ENCODE peak calls at places on chromosome 10, in five cellular contexts. W is chondrocyte, T is HFFc6, R is suprapubic skin, V is progenitor cell of endocrine pancreas. Y is an unnamed sample.
A peak's percentile ranks its signal among the peaks of the same experiment; 100 is the strongest.

GRCh38 chr10:11145498-11145855 is 127.8 kb downstream of the CELF2 start:
- DNase-seq in W (no peak), T (no peak), R (no peak), V (no peak), Y (no peak)

GRCh38 chr10:113232928-113233511 is 283.0 kb downstream of the TCF7L2 start:
- DNase-seq in W (no peak), T (no peak), R (no peak), V (no peak), Y (no peak)

GRCh38 chr10:71232089-71232998 is 20.0 kb downstream of the UNC5B start:
- DNase-seq in W (no peak), T (no peak), R (peak; percentile 73), V (no peak), Y (peak; percentile 79)

GRCh38 chr10:48406204-48406603 is 99.7 kb downstream of the MAPK8 start:
- DNase-seq in W (no peak), T (peak; percentile 55), R (no peak), V (no peak), Y (peak; percentile 30)

GRCh38 chr10:49237985-49238384 is 49.8 kb upstream of the TMEM273 start:
- DNase-seq in W (no peak), T (no peak), R (no peak), V (no peak), Y (no peak)

GRCh38 chr10:84244651-84245270 is at the start of gene RGR:
- DNase-seq in W (no peak), T (no peak), R (no peak), V (no peak), Y (no peak)

GRCh38 chr10:96984512-96985225 is 152.6 kb downstream of the LCOR start:
- DNase-seq in W (no peak), T (no peak), R (no peak), V (no peak), Y (no peak)

GRCh38 chr10:102731222-102731800 is 12.4 kb upstream of the WBP1L start:
- DNase-seq in W (no peak), T (no peak), R (no peak), V (no peak), Y (no peak)

GRCh38 chr10:31652038-31652437 is 276.6 kb downstream of the ARHGAP12 start:
- DNase-seq in W (no peak), T (no peak), R (no peak), V (no peak), Y (no peak)

GRCh38 chr10:95305606-95306385 is 15.0 kb upstream of the PDLIM1 start:
- DNase-seq in W (no peak), T (no peak), R (no peak), V (no peak), Y (no peak)

GRCh38 chr10:119831656-119832055 is 41.0 kb downstream of the MCMBP start:
- DNase-seq in W (no peak), T (no peak), R (no peak), V (no peak), Y (no peak)

GRCh38 chr10:133026171-133026570 is 61.6 kb upstream of the ADGRA1 start:
- DNase-seq in W (no peak), T (no peak), R (no peak), V (no peak), Y (no peak)

GRCh38 chr10:21993360-21994001 is 10.0 kb downstream of the DNAJC1 start:
- DNase-seq in W (no peak), T (peak; percentile 33), R (no peak), V (no peak), Y (peak; percentile 49)

GRCh38 chr10:72802291-72803118 is 91.0 kb upstream of the OIT3 start:
- DNase-seq in W (no peak), T (peak; percentile 41), R (no peak), V (no peak), Y (peak; percentile 46)

GRCh38 chr10:102114861-102115618 is 5.1 kb downstream of the LDB1 start:
- DNase-seq in W (no peak), T (peak; percentile 66), R (peak; percentile 92), V (peak; percentile 70), Y (peak; percentile 95)

GRCh38 chr10:102610499-102610898 is 33.8 kb upstream of the TRIM8 start:
- DNase-seq in W (peak; percentile 9), T (no peak), R (no peak), V (no peak), Y (no peak)

GRCh38 chr10:35916791-35917190 is 274.7 kb upstream of the FZD8 start:
- DNase-seq in W (no peak), T (no peak), R (no peak), V (no peak), Y (peak; percentile 50)

GRCh38 chr10:44262551-44263251 is 122.2 kb downstream of the CXCL12 start:
- DNase-seq in W (no peak), T (no peak), R (no peak), V (no peak), Y (no peak)

DNA sequence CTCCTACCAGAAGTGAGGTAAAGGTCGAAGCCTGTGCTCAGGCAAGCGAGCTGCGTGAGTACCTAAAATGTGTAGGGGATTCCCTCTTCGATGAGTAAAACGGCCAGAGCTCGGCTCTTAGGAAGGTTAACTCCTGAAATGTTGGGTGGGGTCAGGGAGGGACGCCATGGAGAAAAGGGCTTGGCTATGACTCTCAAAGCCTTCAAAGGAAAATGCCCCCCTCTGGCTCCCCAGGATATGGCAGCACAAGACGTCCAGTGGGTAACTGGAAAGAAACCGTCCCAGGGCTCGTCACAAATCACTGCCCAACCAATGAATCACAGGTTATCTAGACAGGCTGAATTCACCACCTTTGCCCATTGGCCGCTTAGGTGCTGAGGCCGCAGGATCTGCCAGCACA is 58.0 kb downstream of the CALML3 start:
- DNase-seq in W (peak; percentile 32), T (no peak), R (no peak), V (no peak), Y (no peak)
- TF ChIP-seq CTCF in W (peak; percentile 34), T (peak; percentile 46), R (no peak), V (no peak), Y (no peak)

GRCh38 chr10:110992011-110992800 is 72.8 kb downstream of the SHOC2 start:
- DNase-seq in W (no peak), T (no peak), R (no peak), V (no peak), Y (peak; percentile 39)

GRCh38 chr10:110993024-110993693 is 73.8 kb downstream of the SHOC2 start:
- DNase-seq in W (no peak), T (peak; percentile 80), R (no peak), V (no peak), Y (peak; percentile 58)

GRCh38 chr10:110996256-110996655 is 76.9 kb downstream of the SHOC2 start:
- DNase-seq in W (no peak), T (no peak), R (no peak), V (no peak), Y (no peak)

GRCh38 chr10:110995301-110995700 is 75.9 kb downstream of the SHOC2 start:
- DNase-seq in W (no peak), T (no peak), R (no peak), V (no peak), Y (no peak)

DNA sequence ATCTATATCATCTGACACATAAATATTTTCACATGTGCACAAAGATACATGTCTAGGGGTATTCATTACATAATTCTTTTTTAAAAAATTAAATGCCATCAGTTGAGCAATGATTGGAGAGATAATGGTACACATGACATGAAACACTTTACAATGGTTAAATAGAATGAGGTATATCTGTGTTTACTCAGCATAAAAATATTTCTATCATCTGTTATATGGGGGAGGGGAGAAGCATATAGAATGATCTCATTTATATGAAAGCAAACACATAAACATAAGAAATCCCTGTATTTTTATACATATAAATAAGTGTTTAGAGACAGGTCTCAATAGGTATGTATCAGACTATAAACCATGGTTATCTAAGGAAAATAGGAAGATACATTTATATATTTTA is 75.0 kb downstream of the SHOC2 start:
- DNase-seq in W (no peak), T (no peak), R (no peak), V (no peak), Y (no peak)
- TF ChIP-seq CTCF in W (no peak), T (no peak), R (no peak), V (no peak), Y (no peak)

GRCh38 chr10:98249134-98249533 is 18.9 kb downstream of the LOXL4 start:
- DNase-seq in W (no peak), T (no peak), R (no peak), V (no peak), Y (no peak)

GRCh38 chr10:98244586-98244985 is 23.4 kb downstream of the LOXL4 start:
- DNase-seq in W (no peak), T (no peak), R (no peak), V (no peak), Y (peak; percentile 2)

GRCh38 chr10:98248018-98248417 is 20.0 kb downstream of the LOXL4 start:
- DNase-seq in W (no peak), T (no peak), R (no peak), V (no peak), Y (no peak)

GRCh38 chr10:98251399-98251798 is 16.6 kb downstream of the LOXL4 start:
- DNase-seq in W (no peak), T (no peak), R (no peak), V (no peak), Y (no peak)

DNA sequence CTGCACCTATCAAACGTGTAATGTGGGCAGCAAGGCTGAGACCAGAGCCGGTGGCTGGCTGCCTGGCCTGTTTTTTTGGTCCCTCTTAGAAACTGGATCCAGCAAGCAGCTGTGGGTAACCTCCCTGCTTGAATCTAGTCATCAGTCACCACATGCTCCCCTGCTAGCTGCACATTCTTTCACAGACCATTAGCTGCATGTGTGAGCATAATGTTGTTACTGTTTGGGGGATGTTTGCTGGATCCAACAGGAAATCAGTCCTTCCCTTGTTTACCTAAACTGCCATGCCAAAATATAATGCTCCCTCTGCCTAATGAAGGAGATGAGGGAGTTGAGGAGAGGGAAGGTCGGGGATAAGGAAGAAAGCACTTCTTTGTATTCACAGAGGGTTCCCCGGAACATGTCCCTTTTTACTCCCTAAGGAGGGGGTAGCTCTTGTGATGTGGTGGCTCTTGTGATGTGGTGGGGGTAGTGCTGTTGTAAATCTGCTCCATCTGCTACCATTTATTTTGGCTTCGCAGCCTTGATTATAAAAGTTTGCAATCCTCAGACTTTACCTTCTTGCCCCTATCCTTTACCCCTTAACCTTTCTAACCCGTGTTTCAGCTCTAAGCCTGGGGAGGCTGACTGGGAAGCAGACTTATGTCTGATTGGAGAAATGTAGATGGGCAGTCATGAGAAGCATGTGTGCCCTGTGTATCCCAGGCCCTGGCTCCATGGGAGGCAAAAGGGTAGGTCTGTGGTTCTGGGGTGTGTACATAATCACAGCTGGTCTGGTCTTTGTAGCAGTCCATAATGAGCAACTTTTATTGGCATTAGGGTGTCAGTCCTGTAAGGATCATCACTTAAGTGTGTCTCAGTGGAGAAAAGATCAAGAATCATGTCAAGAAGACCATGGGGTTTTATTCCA is 20.8 kb downstream of the LOXL4 start:
- DNase-seq in W (no peak), T (peak; percentile 61), R (no peak), V (no peak), Y (peak; percentile 80)
- TF ChIP-seq CTCF in W (no peak), T (no peak), R (no peak), V (no peak), Y (no peak)

DNA sequence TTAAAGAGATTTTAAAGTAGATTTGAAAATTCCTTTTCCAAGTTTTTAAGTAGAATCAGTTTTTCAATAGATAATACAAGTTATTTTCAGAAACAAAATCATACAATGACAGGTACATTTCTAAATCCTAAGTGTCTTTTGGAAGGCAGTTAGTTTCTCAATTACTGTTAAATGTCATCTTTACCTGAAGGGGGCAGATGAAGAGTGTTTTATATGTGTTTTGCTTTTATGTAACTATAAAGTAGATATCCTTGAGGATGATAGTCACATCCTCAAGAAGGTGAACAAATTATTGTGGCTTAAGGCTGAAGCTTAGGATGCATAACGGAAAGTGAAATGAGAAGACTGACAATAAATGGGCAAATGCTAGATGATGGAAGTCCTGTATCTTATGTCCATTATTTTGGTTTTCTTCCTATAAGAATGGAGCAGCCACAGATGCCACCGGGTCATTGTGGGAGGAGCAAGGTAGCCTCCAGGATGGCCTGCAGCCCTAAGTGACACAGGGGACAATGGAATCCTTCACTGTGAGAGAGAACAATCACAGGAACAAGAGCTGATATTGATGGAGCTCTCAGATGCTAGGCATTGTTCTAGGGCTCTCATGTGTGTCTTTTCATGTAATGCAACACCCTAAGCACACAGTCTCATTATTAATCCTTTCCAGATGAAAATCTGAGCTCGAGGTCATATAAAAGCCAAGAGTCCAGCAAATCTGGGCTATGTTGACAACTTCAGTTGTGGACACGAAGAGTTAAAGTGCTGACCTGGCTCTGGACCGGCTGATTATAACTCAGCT is 14.1 kb upstream of the MKX start:
- DNase-seq in W (no peak), T (no peak), R (no peak), V (no peak), Y (no peak)
- TF ChIP-seq CTCF in W (peak; percentile 75), T (peak; percentile 57), R (no peak), V (no peak), Y (no peak)

Y was measured in foreskin fibroblast.